ENCODE peak calls at places on chromosome 22, in eight cellular contexts. G is fibroblast of the conjunctiva, L is nephron progenitor cell, Z is progenitor cell of endocrine pancreas, R is activated T-cell treated with anti-CD3 and anti-CD28 coated beads for 24 hours, U is endothelial cell of umbilical vein, A is RWPE1, T is IMR-90. Q is an unnamed sample.

GRCh38 chr22:43734370-43735005 is 77.6 kb downstream of the EFCAB6 start:
- DNase-seq in G (no peak), L (no peak), Z (no peak), R (no peak), U (no peak), A (no peak), T (no peak), Q (no peak)

GRCh38 chr22:23282516-23282915 is 102.2 kb downstream of the BCR start:
- DNase-seq in G (no peak), L (no peak), Z (no peak), R (no peak), U (no peak), A (no peak), T (no peak), Q (no peak)

GRCh38 chr22:46066691-46067090 is 83.6 kb upstream of the PPARA start:
- DNase-seq in G (no peak), L (no peak), Z (no peak), R (no peak), U (peak; percentile 62), A (no peak), T (no peak), Q (no peak)

GRCh38 chr22:25623310-25623734 is 58.8 kb downstream of the GRK3 start:
- DNase-seq in G (no peak), L (no peak), Z (no peak), R (no peak), U (no peak), A (no peak), T (no peak), Q (no peak)

GRCh38 chr22:34800265-34800664 is 265.7 kb upstream of the ISX start:
- DNase-seq in G (no peak), L (peak; percentile 11), Z (no peak), R (no peak), U (no peak), A (no peak), T (no peak), Q (no peak)

GRCh38 chr22:43566021-43566420 is 154.2 kb downstream of the MPPED1 start:
- DNase-seq in G (no peak), L (no peak), Z (no peak), R (no peak), U (no peak), A (no peak), T (no peak), Q (no peak)

GRCh38 chr22:39117585-39118191 is 20.6 kb downstream of the APOBEC3H start:
- DNase-seq in G (peak; percentile 32), L (peak; percentile 47), Z (no peak), R (peak; percentile 65), U (peak; percentile 57), A (no peak), T (peak; percentile 49), Q (no peak)

GRCh38 chr22:47384977-47385376 is 622.5 kb downstream of the TBC1D22A start:
- DNase-seq in G (no peak), L (no peak), Z (no peak), R (no peak), U (no peak), A (no peak), T (no peak), Q (no peak)

GRCh38 chr22:37431366-37431765 is 4.1 kb upstream of the ELFN2 start:
- DNase-seq in G (no peak), L (no peak), Z (no peak), R (no peak), U (peak; percentile 20), A (no peak), T (peak; percentile 12), Q (no peak)

GRCh38 chr22:22877523-22878210 is 9.9 kb upstream of the IGLL5 start:
- DNase-seq in G (peak; percentile 23), L (peak; percentile 83), Z (peak; percentile 57), R (peak; percentile 64), U (peak; percentile 40), A (peak; percentile 30), T (peak; percentile 45), Q (peak; percentile 46)

GRCh38 chr22:35523167-35523928 is 17.3 kb upstream of the RASD2 start:
- DNase-seq in G (no peak), L (no peak), Z (no peak), R (no peak), U (no peak), A (no peak), T (no peak), Q (no peak)

GRCh38 chr22:24091551-24092420 is 80.7 kb downstream of the CABIN1 start:
- DNase-seq in G (no peak), L (no peak), Z (no peak), R (no peak), U (no peak), A (no peak), T (no peak), Q (no peak)

GRCh38 chr22:17665884-17666283 is 27.3 kb downstream of the BCL2L13 start:
- DNase-seq in G (no peak), L (no peak), Z (no peak), R (no peak), U (no peak), A (no peak), T (peak; percentile 25), Q (no peak)

GRCh38 chr22:24848559-24849168 is 42.7 kb downstream of the SGSM1 start:
- DNase-seq in G (no peak), L (no peak), Z (no peak), R (no peak), U (no peak), A (no peak), T (no peak), Q (no peak)

GRCh38 chr22:47423861-47424820 is 661.7 kb downstream of the TBC1D22A start:
- DNase-seq in G (no peak), L (no peak), Z (no peak), R (no peak), U (no peak), A (no peak), T (no peak), Q (no peak)

GRCh38 chr22:17922925-17923898 is 101.1 kb downstream of the MICAL3 start:
- DNase-seq in G (peak; percentile 59), L (no peak), Z (no peak), R (no peak), U (peak; percentile 41), A (no peak), T (peak; percentile 89), Q (no peak)